ENCODE peak calls at places on chromosomes 12 and 14, in five cellular contexts. Z is skeletal muscle cell, Q is T-helper 1 cell, N is NCI-H1105 treated with DMSO at 0.1 percent for 48 hours, F is pons. H is an unnamed sample.

GRCh38 chr14:95770777-95771176 is 56.9 kb upstream of the TCL1A start:
- DNase-seq in F (no peak), Z (no peak), N (peak; percentile 42), Q (no peak), H (no peak)

GRCh38 chr14:69153848-69154208 is 909 bp upstream of the DCAF5 start:
- DNase-seq in Z (no peak), F (peak; percentile 40), Q (no peak), N (peak; percentile 64), H (peak; percentile 15)

GRCh38 chr14:72828604-72829003 is 65.3 kb downstream of the DPF3 start:
- DNase-seq in Q (no peak), F (no peak), Z (no peak), N (no peak), H (no peak)

GRCh38 chr12:95083938-95084337 is 10.5 kb upstream of the NR2C1 start:
- DNase-seq in N (no peak), Q (no peak), F (peak; percentile 22), Z (peak; percentile 74), H (no peak)

GRCh38 chr14:102786758-102787157 is 9.5 kb downstream of the TRAF3 start:
- DNase-seq in F (no peak), Z (no peak), Q (no peak), N (no peak), H (peak; percentile 66)

GRCh38 chr12:53205747-53206146 is 1.3 kb downstream of the ITGB7 start:
- DNase-seq in Q (no peak), Z (peak; percentile 75), F (no peak), N (no peak), H (peak; percentile 70)

GRCh38 chr12:31015215-31015614 is 58.4 kb upstream of the DDX11 start:
- DNase-seq in F (no peak), Q (no peak), Z (no peak), N (no peak), H (no peak)

GRCh38 chr14:82636426-82636825 is 1102.8 kb upstream of the SEL1L start:
- DNase-seq in Q (no peak), Z (no peak), N (no peak), F (no peak), H (no peak)

GRCh38 chr12:109777544-109777943 is 55.7 kb downstream of the TRPV4 start:
- DNase-seq in F (no peak), Z (no peak), N (peak; percentile 33), Q (no peak), H (peak; percentile 58)

GRCh38 chr14:68255697-68256178 is 436.2 kb downstream of the RAD51B start:
- DNase-seq in Z (no peak), Q (no peak), N (no peak), F (no peak), H (peak; percentile 65)

H was measured in epithelial cell of esophagus.